ENCODE peak calls at places on chromosomes 2 and 18, in four cellular contexts. W, B, X and U are unnamed samples.

GRCh38 chr18:49788327-49788908 is 24.9 kb downstream of the ACAA2 start:
- DNase-seq in B (no peak), W (no peak), X (no peak), U (no peak)

GRCh38 chr2:70083344-70084156 is 3.7 kb upstream of the PCBP1 start:
- DNase-seq in X (peak; percentile 83), W (peak; percentile 87), B (no peak), U (no peak)

GRCh38 chr2:144519934-144520717 is at the start of gene ZEB2:
- DNase-seq in B (peak; percentile 56), X (peak; percentile 19), W (peak; percentile 12), U (peak; percentile 63)

GRCh38 chr2:25981596-25982272 is 563 bp downstream of the KIF3C start:
- DNase-seq in X (no peak), W (no peak), B (no peak), U (peak; percentile 82)

GRCh38 chr2:174574657-174575056 is 22.9 kb downstream of the WIPF1 start:
- DNase-seq in B (no peak), X (no peak), W (no peak), U (no peak)

GRCh38 chr2:69683170-69683971 is 39.8 kb upstream of the AAK1 start:
- DNase-seq in W (peak; percentile 38), X (no peak), B (peak; percentile 38), U (peak; percentile 69)

GRCh38 chr2:20141056-20141762 is 83.7 kb downstream of the SDC1 start:
- DNase-seq in B (peak; percentile 41), W (peak; percentile 61), X (peak; percentile 59), U (no peak)

GRCh38 chr2:226660524-226660923 is 139.1 kb downstream of the IRS1 start:
- DNase-seq in W (no peak), X (no peak), B (no peak), U (no peak)

GRCh38 chr2:120917876-120918275 is 182.2 kb downstream of the GLI2 start:
- DNase-seq in B (no peak), X (no peak), W (no peak), U (no peak)

GRCh38 chr2:230179907-230180306 is 39.9 kb downstream of the SP110 start:
- DNase-seq in W (no peak), B (no peak), X (no peak), U (no peak)

GRCh38 chr2:177161741-177162440 is 50.7 kb upstream of the HNRNPA3 start:
- DNase-seq in W (no peak), B (peak; percentile 48), X (no peak), U (peak; percentile 48)

GRCh38 chr2:185219981-185220380 is 518.6 kb upstream of the FSIP2 start:
- DNase-seq in W (peak; percentile 13), X (no peak), B (no peak), U (peak; percentile 7)

GRCh38 chr18:40387130-40387821 is 1567.8 kb upstream of the PIK3C3 start:
- DNase-seq in B (no peak), W (no peak), X (no peak), U (no peak)

GRCh38 chr2:128879161-128879560 is 560.5 kb upstream of the HS6ST1 start:
- DNase-seq in X (no peak), B (no peak), W (no peak), U (no peak)

GRCh38 chr18:78496095-78496494 is 483.5 kb upstream of the SALL3 start:
- DNase-seq in W (no peak), X (no peak), B (no peak), U (no peak)

GRCh38 chr18:22447770-22448169 is 30.1 kb upstream of the CTAGE1 start:
- DNase-seq in W (no peak), B (no peak), X (no peak), U (no peak)

GRCh38 chr2:207711750-207712487 is 479 bp downstream of the CCNYL1 start:
- DNase-seq in B (peak; percentile 29), W (no peak), X (no peak), U (peak; percentile 76)

GRCh38 chr2:166092889-166093288 is 34.9 kb downstream of the SCN1A start:
- DNase-seq in X (no peak), B (no peak), W (no peak), U (no peak)

GRCh38 chr2:26687328-26687727 is 5.2 kb upstream of the KCNK3 start:
- DNase-seq in W (no peak), X (no peak), B (no peak), U (no peak)

GRCh38 chr18:3877678-3878077 is 427.7 kb downstream of the TGIF1 start:
- DNase-seq in W (no peak), B (no peak), X (no peak), U (no peak)
- TF ChIP-seq ELF1 in W (no peak), B (no peak), X (no peak), U (no peak)

DNA sequence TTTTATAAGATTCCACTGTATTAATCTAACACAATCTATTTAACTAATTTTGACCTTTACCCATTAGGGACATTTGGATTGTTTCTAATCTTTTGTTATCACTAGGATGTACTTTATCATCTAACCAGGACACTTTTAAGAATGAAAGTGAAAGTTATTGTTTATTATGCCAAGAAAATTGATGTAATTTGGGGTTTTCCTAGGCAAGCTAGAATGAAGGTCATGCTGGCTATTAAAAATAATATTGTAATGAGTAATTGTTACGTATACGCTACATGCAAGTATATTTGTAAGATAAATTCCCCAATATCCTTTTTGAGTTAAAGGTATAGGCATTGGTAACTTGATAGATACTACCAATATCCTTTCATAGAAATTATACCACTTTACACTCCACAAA is 74.6 kb downstream of the COL5A2 start:
- DNase-seq in W (no peak), B (no peak), X (no peak), U (no peak)
- TF ChIP-seq ELF1 in W (no peak), B (no peak), X (no peak), U (no peak)

GRCh38 chr2:74772071-74772470 is 61.9 kb upstream of the HK2 start:
- DNase-seq in W (no peak), B (no peak), X (no peak), U (no peak)

GRCh38 chr2:74767618-74768017 is 66.3 kb upstream of the HK2 start:
- DNase-seq in B (no peak), W (peak; percentile 83), X (no peak), U (no peak)

GRCh38 chr2:74764429-74765272 is 69.3 kb upstream of the HK2 start:
- DNase-seq in X (no peak), B (no peak), W (peak; percentile 100), U (no peak)

GRCh38 chr2:74766780-74767179 is 67.1 kb upstream of the HK2 start:
- DNase-seq in W (no peak), B (no peak), X (no peak), U (no peak)

DNA sequence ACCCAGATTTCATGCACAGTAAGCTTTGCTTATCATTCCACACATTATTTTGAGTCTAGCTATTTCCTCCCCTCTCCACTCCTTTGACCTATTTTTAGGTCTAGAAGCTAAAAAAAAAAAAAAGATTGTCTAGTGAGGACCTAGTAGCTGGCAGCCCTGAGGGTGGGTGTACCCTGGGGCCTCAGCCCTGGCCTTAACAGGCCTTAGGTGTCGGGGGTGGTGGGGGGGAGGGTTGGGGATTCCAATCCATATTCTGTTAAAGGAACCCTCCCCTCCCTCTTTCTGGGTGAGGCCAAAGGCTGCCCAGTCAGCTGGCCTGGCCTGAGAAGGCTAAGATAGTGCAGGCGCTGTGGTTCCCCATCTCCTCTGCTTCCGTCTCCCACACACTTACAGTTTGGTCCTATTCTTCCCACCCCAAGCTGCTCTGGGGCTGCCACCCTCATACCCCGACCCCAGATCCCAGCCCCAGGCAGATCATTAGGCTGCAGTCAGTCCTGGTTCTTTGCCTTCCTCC is 65.5 kb upstream of the HK2 start:
- DNase-seq in X (no peak), W (no peak), B (no peak), U (no peak)
- TF ChIP-seq ELF1 in X (no peak), W (no peak), B (no peak), U (no peak)

GRCh38 chr2:18536100-18536499 is 24.4 kb downstream of the RDH14 start:
- DNase-seq in B (no peak), W (no peak), X (no peak), U (no peak)
- TF ChIP-seq ELF1 in B (no peak), W (no peak), X (no peak), U (no peak)

GRCh38 chr18:33444699-33445098 is 4.2 kb upstream of the CCDC178 start:
- DNase-seq in W (no peak), B (no peak), X (no peak), U (peak; percentile 54)

GRCh38 chr18:33440011-33440383 is 524 bp downstream of the CCDC178 start:
- DNase-seq in W (no peak), B (peak; percentile 19), X (no peak), U (peak; percentile 71)

DNA sequence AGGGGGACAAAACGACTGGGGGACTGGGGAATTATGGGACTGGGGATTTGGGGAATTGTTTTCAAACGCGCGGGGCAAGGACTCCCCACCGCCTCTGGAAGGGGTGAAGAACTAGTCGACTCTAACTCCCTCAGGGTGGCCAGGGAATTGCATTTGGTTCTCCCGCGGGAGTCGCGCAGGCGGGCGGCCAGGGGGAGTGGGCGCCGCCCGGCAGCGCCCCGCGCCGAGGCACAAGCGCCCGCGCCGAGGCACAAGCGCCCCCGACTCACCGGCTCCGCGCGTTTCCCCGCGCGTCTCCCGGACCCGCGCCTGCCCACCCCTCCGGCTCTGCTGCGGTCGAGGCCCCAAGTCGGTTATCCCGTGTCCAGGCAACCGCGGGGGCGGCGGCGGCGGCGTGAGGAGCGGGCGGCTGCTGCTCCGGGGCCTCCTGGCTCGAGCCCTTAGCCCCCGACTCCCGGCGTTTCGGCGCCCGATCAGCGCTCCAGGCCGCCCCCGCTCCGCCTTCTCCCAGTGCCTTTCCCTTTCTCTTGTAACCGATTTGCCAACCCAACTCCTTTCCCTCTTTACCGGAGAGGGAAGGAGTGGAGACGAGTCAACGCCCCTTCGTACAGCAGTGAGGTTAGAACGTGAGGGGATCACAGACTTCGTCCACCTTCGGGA is at the start of gene CCDC178:
- DNase-seq in B (peak; percentile 13), W (no peak), X (no peak), U (peak; percentile 77)
- TF ChIP-seq ELF1 in B (no peak), W (no peak), X (no peak), U (no peak)

GRCh38 chr2:150234787-150235512 is 252.5 kb downstream of the RND3 start:
- DNase-seq in X (no peak), B (no peak), W (no peak), U (no peak)

GRCh38 chr2:150230616-150231015 is 256.9 kb downstream of the RND3 start:
- DNase-seq in X (no peak), W (no peak), B (no peak), U (no peak)

GRCh38 chr2:150232871-150233270 is 254.6 kb downstream of the RND3 start:
- DNase-seq in X (no peak), W (no peak), B (no peak), U (no peak)

GRCh38 chr2:150230004-150230403 is 257.5 kb downstream of the RND3 start:
- DNase-seq in W (no peak), B (no peak), X (no peak), U (no peak)

DNA sequence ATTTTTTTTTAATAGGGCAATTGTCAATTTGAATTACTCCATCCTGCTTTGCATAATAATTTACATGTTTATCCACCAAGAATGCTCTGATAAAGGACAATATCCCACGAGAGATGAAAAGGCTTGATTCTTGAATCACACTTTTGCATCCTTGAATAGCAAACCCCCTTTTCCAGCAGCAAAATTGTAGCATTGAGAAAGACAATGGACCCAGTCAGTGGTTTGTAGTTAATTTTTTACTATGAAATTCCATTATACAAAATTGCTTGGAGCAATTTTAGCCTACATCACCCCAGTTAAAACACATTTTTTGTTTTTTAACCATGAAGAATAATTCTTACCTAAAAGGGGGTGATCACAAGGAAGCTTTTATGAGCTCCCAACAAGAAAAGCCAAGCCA is 255.1 kb downstream of the RND3 start:
- DNase-seq in X (no peak), W (no peak), B (no peak), U (no peak)
- TF ChIP-seq ELF1 in X (no peak), W (no peak), B (no peak), U (no peak)